ENCODE peak calls at places on chromosomes 6 and 20, in nine cellular contexts. B, T, F, K, S, O, J, C and H are unnamed samples.

GRCh38 chr6:37125779-37126553 is 44.0 kb upstream of the PIM1 start:
- DNase-seq in C (no peak), B (peak), T (peak), K (no peak), J (no peak), O (no peak), F (peak), S (no peak), H (peak)

GRCh38 chr6:151289399-151290007 is 49.7 kb downstream of the AKAP12 start:
- DNase-seq in S (no peak), B (peak), J (no peak), C (no peak), O (no peak), K (no peak), F (peak), T (no peak), H (no peak)

GRCh38 chr20:49825521-49826033 is 12.9 kb downstream of the SLC9A8 start:
- DNase-seq in C (no peak), O (no peak), T (no peak), B (no peak), K (no peak), S (no peak), J (no peak), F (no peak), H (no peak)

GRCh38 chr20:58720890-58721289 is 28.3 kb downstream of the NPEPL1 start:
- DNase-seq in S (peak), J (no peak), C (no peak), F (no peak), B (no peak), O (no peak), T (no peak), K (no peak), H (no peak)

GRCh38 chr6:43941174-43941573 is 171.2 kb downstream of the VEGFA start:
- DNase-seq in F (no peak), T (no peak), J (no peak), C (no peak), K (no peak), B (no peak), O (no peak), S (peak), H (no peak)

GRCh38 chr20:23656372-23656771 is 18.6 kb upstream of the CST3 start:
- DNase-seq in T (no peak), B (no peak), F (no peak), K (no peak), S (peak), O (no peak), C (no peak), J (no peak), H (no peak)

GRCh38 chr6:80553071-80553740 is 446.7 kb downstream of the BCKDHB start:
- DNase-seq in S (no peak), C (no peak), F (no peak), K (no peak), J (no peak), T (no peak), B (no peak), O (no peak), H (peak)

GRCh38 chr6:33885121-33886057 is 81.6 kb upstream of the MLN start:
- DNase-seq in J (no peak), B (peak), F (peak), K (no peak), S (no peak), T (no peak), O (no peak), C (no peak), H (no peak)

GRCh38 chr6:16669227-16669626 is 92.0 kb downstream of the ATXN1 start:
- DNase-seq in O (peak), T (no peak), F (peak), K (no peak), C (peak), J (no peak), S (no peak), B (peak), H (no peak)

GRCh38 chr20:52859156-52859887 is 112.8 kb upstream of the TSHZ2 start:
- DNase-seq in J (no peak), C (no peak), T (no peak), O (no peak), S (no peak), B (no peak), F (peak), K (no peak), H (no peak)

GRCh38 chr6:107185570-107185969 is 70.3 kb upstream of the BEND3 start:
- DNase-seq in J (no peak), T (peak), B (peak), F (peak), O (no peak), K (peak), S (no peak), C (no peak), H (peak)

GRCh38 chr6:22668307-22668706 is 98.9 kb downstream of the HDGFL1 start:
- DNase-seq in B (peak), F (peak), T (no peak), K (no peak), S (no peak), J (no peak), C (no peak), O (no peak), H (no peak)

GRCh38 chr6:76861403-76861802 is 601.9 kb downstream of the HTR1B start:
- DNase-seq in B (peak), J (no peak), S (no peak), O (no peak), K (no peak), F (peak), C (no peak), T (no peak), H (no peak)

GRCh38 chr6:144283781-144284473 is 1.2 kb upstream of the UTRN start:
- DNase-seq in C (no peak), O (no peak), T (no peak), K (no peak), F (peak), J (no peak), B (peak), S (no peak), H (no peak)

GRCh38 chr6:376823-377571 is 14.6 kb upstream of the IRF4 start:
- DNase-seq in S (no peak), O (no peak), J (no peak), T (no peak), K (no peak), B (no peak), C (no peak), F (no peak), H (no peak)